ENCODE peak calls at places on chromosomes 5 and 9, in eight cellular contexts. One of them, this sample, is unnamed. For H3K27me3 and H3K9me3, the result is how much of the 10 kb centered on the place peaks cover.

GRCh38 chr5:172350212-172351181 is 66.9 kb upstream of the UBTD2 start:
- DNase-seq in Peyer's patch: no peak
- DNase-seq in heart right ventricle: no peak
- DNase-seq in heart left ventricle: no peak
- DNase-seq in spleen: peak
- DNase-seq in naive thymus-derived CD4-positive, alpha-beta T cell: no peak
- DNase-seq in PC-3: no peak
- DNase-seq in lower lobe of right lung: peak
- DNase-seq in this sample: no peak

GRCh38 chr9:16335788-16336580 is 534.5 kb downstream of the BNC2 start:
- DNase-seq in Peyer's patch: no peak
- DNase-seq in heart right ventricle: peak
- DNase-seq in heart left ventricle: peak
- DNase-seq in spleen: no peak
- DNase-seq in naive thymus-derived CD4-positive, alpha-beta T cell: no peak
- DNase-seq in PC-3: peak
- DNase-seq in lower lobe of right lung: no peak
- DNase-seq in this sample: peak

GRCh38 chr9:101467690-101468089 is 32.1 kb upstream of the ALDOB start:
- DNase-seq in Peyer's patch: no peak
- DNase-seq in heart right ventricle: no peak
- DNase-seq in heart left ventricle: no peak
- DNase-seq in spleen: no peak
- DNase-seq in naive thymus-derived CD4-positive, alpha-beta T cell: no peak
- DNase-seq in PC-3: no peak
- DNase-seq in lower lobe of right lung: no peak
- DNase-seq in this sample: no peak

GRCh38 chr5:119398713-119399492 is 43.1 kb downstream of the TNFAIP8 start:
- DNase-seq in Peyer's patch: peak
- DNase-seq in heart right ventricle: peak
- DNase-seq in heart left ventricle: peak
- DNase-seq in spleen: no peak
- DNase-seq in naive thymus-derived CD4-positive, alpha-beta T cell: no peak
- DNase-seq in PC-3: no peak
- DNase-seq in lower lobe of right lung: peak
- DNase-seq in this sample: no peak

GRCh38 chr9:130043654-130044623 is 950 bp upstream of the FNBP1 start:
- DNase-seq in Peyer's patch: peak
- DNase-seq in heart right ventricle: peak
- DNase-seq in heart left ventricle: peak
- DNase-seq in spleen: peak
- DNase-seq in naive thymus-derived CD4-positive, alpha-beta T cell: no peak
- DNase-seq in PC-3: no peak
- DNase-seq in lower lobe of right lung: no peak
- DNase-seq in this sample: no peak

GRCh38 chr9:15142903-15143534 is 164.0 kb downstream of the TTC39B start:
- DNase-seq in Peyer's patch: no peak
- DNase-seq in heart right ventricle: no peak
- DNase-seq in heart left ventricle: no peak
- DNase-seq in spleen: no peak
- DNase-seq in naive thymus-derived CD4-positive, alpha-beta T cell: peak
- DNase-seq in PC-3: peak
- DNase-seq in lower lobe of right lung: no peak
- DNase-seq in this sample: no peak

GRCh38 chr5:66796306-66797292 is 200.4 kb downstream of the MAST4 start:
- DNase-seq in Peyer's patch: no peak
- DNase-seq in heart right ventricle: no peak
- DNase-seq in heart left ventricle: no peak
- DNase-seq in spleen: no peak
- DNase-seq in naive thymus-derived CD4-positive, alpha-beta T cell: no peak
- DNase-seq in PC-3: peak
- DNase-seq in lower lobe of right lung: no peak
- DNase-seq in this sample: no peak

GRCh38 chr5:33227746-33228145 is 213.0 kb upstream of the TARS1 start:
- DNase-seq in Peyer's patch: no peak
- DNase-seq in heart right ventricle: no peak
- DNase-seq in heart left ventricle: no peak
- DNase-seq in spleen: no peak
- DNase-seq in naive thymus-derived CD4-positive, alpha-beta T cell: no peak
- DNase-seq in PC-3: no peak
- DNase-seq in lower lobe of right lung: no peak
- DNase-seq in this sample: no peak

GRCh38 chr9:125479846-125480615 is 218.4 kb downstream of the GAPVD1 start:
- DNase-seq in Peyer's patch: no peak
- DNase-seq in heart right ventricle: no peak
- DNase-seq in heart left ventricle: no peak
- DNase-seq in spleen: no peak
- DNase-seq in naive thymus-derived CD4-positive, alpha-beta T cell: no peak
- DNase-seq in PC-3: no peak
- DNase-seq in lower lobe of right lung: no peak
- DNase-seq in this sample: no peak

GRCh38 chr9:130262061-130262745 is 3.4 kb upstream of the HMCN2 start:
- DNase-seq in Peyer's patch: no peak
- DNase-seq in heart right ventricle: no peak
- DNase-seq in heart left ventricle: no peak
- DNase-seq in spleen: peak
- DNase-seq in naive thymus-derived CD4-positive, alpha-beta T cell: no peak
- DNase-seq in PC-3: no peak
- DNase-seq in lower lobe of right lung: no peak
- DNase-seq in this sample: no peak

GRCh38 chr9:113427629-113428028 is 17.1 kb downstream of the C9orf43 start:
- DNase-seq in Peyer's patch: no peak
- DNase-seq in heart right ventricle: no peak
- DNase-seq in heart left ventricle: no peak
- DNase-seq in spleen: no peak
- DNase-seq in naive thymus-derived CD4-positive, alpha-beta T cell: no peak
- DNase-seq in PC-3: no peak
- DNase-seq in lower lobe of right lung: no peak
- DNase-seq in this sample: no peak

GRCh38 chr5:86129009-86129408 is 488.7 kb upstream of the COX7C start:
- DNase-seq in Peyer's patch: no peak
- DNase-seq in heart right ventricle: no peak
- DNase-seq in heart left ventricle: no peak
- DNase-seq in spleen: no peak
- DNase-seq in naive thymus-derived CD4-positive, alpha-beta T cell: no peak
- DNase-seq in PC-3: no peak
- DNase-seq in lower lobe of right lung: no peak
- DNase-seq in this sample: no peak

GRCh38 chr9:92807031-92807756 is 42.6 kb upstream of the BICD2 start:
- DNase-seq in Peyer's patch: no peak
- DNase-seq in heart right ventricle: no peak
- DNase-seq in heart left ventricle: no peak
- DNase-seq in spleen: no peak
- DNase-seq in naive thymus-derived CD4-positive, alpha-beta T cell: no peak
- DNase-seq in PC-3: no peak
- DNase-seq in lower lobe of right lung: no peak
- DNase-seq in this sample: no peak
- H3K27me3 ChIP-seq in Peyer's patch: under half
- H3K27me3 ChIP-seq in heart right ventricle: half or more
- H3K27me3 ChIP-seq in heart left ventricle: half or more
- H3K27me3 ChIP-seq in spleen: half or more
- H3K27me3 ChIP-seq in naive thymus-derived CD4-positive, alpha-beta T cell: under half
- H3K27me3 ChIP-seq in PC-3: under half
- H3K27me3 ChIP-seq in lower lobe of right lung: half or more
- H3K27me3 ChIP-seq in this sample: half or more

DNA sequence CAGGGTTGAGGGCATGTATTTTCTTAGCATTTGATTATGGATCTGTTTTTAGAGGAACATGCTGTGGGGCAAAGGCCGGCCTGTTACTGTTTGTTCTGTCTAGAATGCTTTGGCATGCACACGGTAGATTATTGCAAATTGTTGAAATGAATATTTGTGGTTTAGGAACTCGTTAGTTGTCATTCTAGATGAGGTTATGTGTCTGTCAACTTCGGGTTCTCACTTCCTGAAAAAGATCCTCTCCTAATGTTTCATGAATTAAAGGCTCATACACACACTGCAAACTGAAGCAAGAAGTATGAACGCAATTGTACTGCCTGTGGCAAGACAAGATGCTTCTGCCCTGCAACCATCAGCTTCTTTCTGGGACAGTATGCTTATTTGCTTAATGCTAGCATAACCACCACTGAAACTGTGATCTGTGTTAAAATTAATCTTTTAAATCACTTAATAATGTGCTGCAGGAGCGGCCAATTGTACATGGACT is 99.6 kb downstream of the BASP1 start:
- DNase-seq in Peyer's patch: no peak
- DNase-seq in heart right ventricle: no peak
- DNase-seq in heart left ventricle: no peak
- DNase-seq in spleen: no peak
- DNase-seq in naive thymus-derived CD4-positive, alpha-beta T cell: no peak
- DNase-seq in PC-3: peak
- DNase-seq in lower lobe of right lung: no peak
- DNase-seq in this sample: no peak
- H3K4me3 ChIP-seq in Peyer's patch: no peak
- H3K4me3 ChIP-seq in heart right ventricle: no peak
- H3K4me3 ChIP-seq in heart left ventricle: no peak
- H3K4me3 ChIP-seq in spleen: no peak
- H3K4me3 ChIP-seq in naive thymus-derived CD4-positive, alpha-beta T cell: no peak
- H3K4me3 ChIP-seq in PC-3: peak
- H3K4me3 ChIP-seq in lower lobe of right lung: no peak
- H3K4me3 ChIP-seq in this sample: no peak

GRCh38 chr5:13133951-13134350 is 810.5 kb downstream of the DNAH5 start:
- DNase-seq in Peyer's patch: no peak
- DNase-seq in heart right ventricle: no peak
- DNase-seq in heart left ventricle: no peak
- DNase-seq in spleen: no peak
- DNase-seq in naive thymus-derived CD4-positive, alpha-beta T cell: no peak
- DNase-seq in PC-3: no peak
- DNase-seq in lower lobe of right lung: no peak
- DNase-seq in this sample: no peak
- H3K9me3 ChIP-seq in Peyer's patch: under half
- H3K9me3 ChIP-seq in heart right ventricle: under half
- H3K9me3 ChIP-seq in heart left ventricle: under half
- H3K9me3 ChIP-seq in spleen: under half
- H3K9me3 ChIP-seq in naive thymus-derived CD4-positive, alpha-beta T cell: under half
- H3K9me3 ChIP-seq in PC-3: under half
- H3K9me3 ChIP-seq in lower lobe of right lung: under half
- H3K9me3 ChIP-seq in this sample: under half

GRCh38 chr9:9061599-9061998 is 1262.0 kb upstream of the DMAC1 start:
- DNase-seq in Peyer's patch: no peak
- DNase-seq in heart right ventricle: no peak
- DNase-seq in heart left ventricle: no peak
- DNase-seq in spleen: no peak
- DNase-seq in naive thymus-derived CD4-positive, alpha-beta T cell: no peak
- DNase-seq in PC-3: no peak
- DNase-seq in lower lobe of right lung: no peak
- DNase-seq in this sample: no peak
- H3K27me3 ChIP-seq in Peyer's patch: under half
- H3K27me3 ChIP-seq in heart right ventricle: under half
- H3K27me3 ChIP-seq in heart left ventricle: under half
- H3K27me3 ChIP-seq in spleen: under half
- H3K27me3 ChIP-seq in naive thymus-derived CD4-positive, alpha-beta T cell: under half
- H3K27me3 ChIP-seq in PC-3: under half
- H3K27me3 ChIP-seq in lower lobe of right lung: under half
- H3K27me3 ChIP-seq in this sample: under half

GRCh38 chr5:80964919-80965318 is 4.8 kb downstream of the RASGRF2 start:
- DNase-seq in Peyer's patch: no peak
- DNase-seq in heart right ventricle: no peak
- DNase-seq in heart left ventricle: no peak
- DNase-seq in spleen: no peak
- DNase-seq in naive thymus-derived CD4-positive, alpha-beta T cell: no peak
- DNase-seq in PC-3: no peak
- DNase-seq in lower lobe of right lung: no peak
- DNase-seq in this sample: no peak

GRCh38 chr5:80964491-80964890 is 4.3 kb downstream of the RASGRF2 start:
- DNase-seq in Peyer's patch: no peak
- DNase-seq in heart right ventricle: no peak
- DNase-seq in heart left ventricle: no peak
- DNase-seq in spleen: no peak
- DNase-seq in naive thymus-derived CD4-positive, alpha-beta T cell: no peak
- DNase-seq in PC-3: no peak
- DNase-seq in lower lobe of right lung: no peak
- DNase-seq in this sample: no peak

GRCh38 chr5:80963966-80964481 is 3.9 kb downstream of the RASGRF2 start:
- DNase-seq in Peyer's patch: no peak
- DNase-seq in heart right ventricle: no peak
- DNase-seq in heart left ventricle: no peak
- DNase-seq in spleen: no peak
- DNase-seq in naive thymus-derived CD4-positive, alpha-beta T cell: no peak
- DNase-seq in PC-3: peak
- DNase-seq in lower lobe of right lung: no peak
- DNase-seq in this sample: no peak

GRCh38 chr5:80963521-80963895 is 3.3 kb downstream of the RASGRF2 start:
- DNase-seq in Peyer's patch: no peak
- DNase-seq in heart right ventricle: no peak
- DNase-seq in heart left ventricle: no peak
- DNase-seq in spleen: no peak
- DNase-seq in naive thymus-derived CD4-positive, alpha-beta T cell: no peak
- DNase-seq in PC-3: no peak
- DNase-seq in lower lobe of right lung: no peak
- DNase-seq in this sample: no peak

DNA sequence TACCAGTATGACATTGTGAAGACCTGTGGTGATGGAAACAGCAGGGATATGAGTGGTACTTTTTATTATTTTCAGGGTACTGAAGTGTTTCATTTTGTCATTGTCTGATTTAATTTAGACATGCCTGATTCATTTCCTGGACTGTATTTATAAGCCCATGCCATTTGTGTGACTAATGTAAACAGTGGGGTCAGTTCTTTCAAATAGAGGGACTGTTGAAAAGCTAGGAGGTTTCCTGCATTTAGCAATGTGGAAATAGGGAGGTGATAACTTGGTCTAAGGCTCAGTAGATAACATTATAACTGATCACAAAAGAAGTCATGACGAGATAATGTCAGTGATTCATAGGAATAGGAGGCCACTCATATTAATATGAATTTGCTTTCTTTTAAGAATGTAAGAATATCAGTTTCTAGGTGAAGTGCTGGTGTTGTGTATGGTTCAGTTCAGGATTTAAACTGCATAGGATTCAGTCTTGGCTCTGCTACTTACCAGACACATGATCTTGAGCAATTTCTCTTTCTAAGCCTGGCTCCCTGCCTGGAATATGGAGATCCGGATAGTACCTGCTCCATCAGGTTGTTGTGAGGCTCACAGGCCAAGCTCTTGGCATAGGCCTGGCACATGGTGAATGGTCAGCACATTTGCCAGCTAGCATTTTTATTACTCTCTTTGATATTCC is 7.5 kb downstream of the RASGRF2 start:
- DNase-seq in Peyer's patch: no peak
- DNase-seq in heart right ventricle: peak
- DNase-seq in heart left ventricle: no peak
- DNase-seq in spleen: no peak
- DNase-seq in naive thymus-derived CD4-positive, alpha-beta T cell: no peak
- DNase-seq in PC-3: peak
- DNase-seq in lower lobe of right lung: no peak
- DNase-seq in this sample: peak
- H3K4me3 ChIP-seq in Peyer's patch: no peak
- H3K4me3 ChIP-seq in heart right ventricle: no peak
- H3K4me3 ChIP-seq in heart left ventricle: no peak
- H3K4me3 ChIP-seq in spleen: no peak
- H3K4me3 ChIP-seq in naive thymus-derived CD4-positive, alpha-beta T cell: no peak
- H3K4me3 ChIP-seq in PC-3: no peak
- H3K4me3 ChIP-seq in lower lobe of right lung: no peak
- H3K4me3 ChIP-seq in this sample: no peak